ENCODE peak calls at places on chromosomes 13 and 19, in eight cellular contexts. B is right cardiac atrium, J is pancreas, L is mammary epithelial cell, R is PC-3, P is left ventricle myocardium inferior, Q is RWPE1, N is A549. G is an unnamed sample.

GRCh38 chr13:30985637-30986205 is 53.3 kb downstream of the TEX26 start:
- DNase-seq in B (no peak), J (no peak), L (peak), R (peak), P (no peak), Q (peak), N (no peak), G (no peak)

GRCh38 chr13:28716511-28716910 is 2.3 kb downstream of the SLC46A3 start:
- DNase-seq in B (peak), J (peak), L (peak), R (peak), P (peak), Q (peak), N (no peak), G (no peak)

GRCh38 chr13:39783051-39783450 is 127.6 kb downstream of the COG6 start:
- DNase-seq in B (no peak), J (no peak), L (no peak), R (peak), P (no peak), Q (no peak), N (no peak), G (no peak)

GRCh38 chr13:41547253-41548000 is 90.1 kb downstream of the RGCC start:
- DNase-seq in B (peak), J (no peak), L (no peak), R (no peak), P (peak), Q (no peak), N (no peak), G (peak)

GRCh38 chr13:29569253-29570057 is 26.0 kb downstream of the SLC7A1 start:
- DNase-seq in B (no peak), J (peak), L (no peak), R (no peak), P (no peak), Q (no peak), N (no peak), G (no peak)

GRCh38 chr19:7360393-7360984 is 11.8 kb downstream of the ARHGEF18 start:
- DNase-seq in B (no peak), J (no peak), L (no peak), R (no peak), P (no peak), Q (no peak), N (no peak), G (no peak)

GRCh38 chr19:19105365-19106060 is 32.8 kb downstream of the TMEM161A start:
- DNase-seq in B (peak), J (no peak), L (no peak), R (peak), P (peak), Q (peak), N (peak), G (no peak)

GRCh38 chr19:38647368-38647965 is at the start of gene ACTN4:
- DNase-seq in B (peak), J (peak), L (peak), R (peak), P (peak), Q (peak), N (peak), G (peak)

GRCh38 chr19:3047307-3048189 is 14.7 kb downstream of the TLE5 start:
- DNase-seq in B (peak), J (peak), L (peak), R (peak), P (peak), Q (peak), N (peak), G (no peak)

GRCh38 chr19:42088471-42089190 is 12.7 kb downstream of the ZNF574 start:
- DNase-seq in B (no peak), J (no peak), L (peak), R (no peak), P (no peak), Q (no peak), N (no peak), G (no peak)
- H3K27ac ChIP-seq in B (no peak), J (no peak), L (no peak), R (no peak), P (peak), Q (no peak), N (no peak), G (no peak)

GRCh38 chr19:6270822-6271221 is 9.0 kb downstream of the MLLT1 start:
- DNase-seq in B (no peak), J (no peak), L (no peak), R (no peak), P (no peak), Q (no peak), N (no peak), G (no peak)
- H3K27ac ChIP-seq in B (peak), J (no peak), L (no peak), R (no peak), P (peak), Q (peak), N (no peak), G (no peak)

GRCh38 chr19:12945479-12946091 is at the start of gene RAD23A:
- DNase-seq in B (peak), J (peak), L (peak), R (peak), P (peak), Q (peak), N (peak), G (peak)

GRCh38 chr19:12946092-12946845 is 607 bp downstream of the RAD23A start:
- DNase-seq in B (peak), J (peak), L (peak), R (peak), P (peak), Q (peak), N (no peak), G (peak)

GRCh38 chr19:12949363-12950284 is 4.0 kb downstream of the RAD23A start:
- DNase-seq in B (no peak), J (no peak), L (no peak), R (no peak), P (no peak), Q (no peak), N (no peak), G (no peak)

GRCh38 chr19:12948597-12949362 is 3.1 kb downstream of the RAD23A start:
- DNase-seq in B (no peak), J (no peak), L (no peak), R (no peak), P (no peak), Q (no peak), N (no peak), G (no peak)

DNA sequence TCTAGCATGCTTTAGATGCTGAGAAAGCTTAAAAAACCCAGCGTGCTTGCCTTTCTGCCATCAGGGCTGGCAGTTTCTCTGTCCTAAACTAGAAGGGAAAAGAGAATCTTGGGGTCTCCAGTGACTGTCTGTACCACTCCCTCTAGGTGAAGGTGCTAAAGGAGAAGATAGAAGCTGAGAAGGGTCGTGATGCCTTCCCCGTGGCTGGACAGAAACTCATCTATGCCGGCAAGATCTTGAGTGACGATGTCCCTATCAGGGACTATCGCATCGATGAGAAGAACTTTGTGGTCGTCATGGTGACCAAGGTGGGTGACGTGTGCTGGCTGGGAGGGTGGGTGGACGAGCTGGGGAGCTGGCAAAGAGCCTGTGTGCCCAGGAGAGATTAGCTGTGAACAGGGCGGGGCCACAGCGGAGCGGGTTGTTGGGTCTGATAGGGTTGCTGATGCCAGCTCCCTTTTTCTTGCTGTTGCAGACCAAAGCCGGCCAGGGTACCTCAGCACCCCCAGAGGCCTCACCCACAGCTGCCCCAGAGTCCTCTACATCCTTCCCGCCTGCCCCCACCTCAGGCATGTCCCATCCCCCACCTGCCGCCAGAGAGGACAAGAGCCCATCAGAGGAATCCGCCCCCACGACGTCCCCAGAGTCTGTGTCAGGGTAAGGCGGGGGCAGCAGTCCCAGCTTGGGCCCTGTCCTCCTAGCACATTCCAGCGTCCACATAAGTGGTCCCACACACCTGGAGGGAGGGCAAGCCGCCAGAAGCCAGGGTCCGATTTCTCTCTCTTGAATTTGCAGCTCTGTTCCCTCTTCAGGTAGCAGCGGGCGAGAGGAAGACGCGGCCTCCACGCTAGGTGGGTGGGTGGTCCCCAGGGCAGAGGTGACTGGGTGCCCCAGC is 2.3 kb downstream of the RAD23A start:
- DNase-seq in B (peak), J (peak), L (no peak), R (no peak), P (no peak), Q (no peak), N (no peak), G (no peak)
- H3K27ac ChIP-seq in B (no peak), J (no peak), L (no peak), R (no peak), P (peak), Q (peak), N (no peak), G (no peak)

GRCh38 chr19:56840452-56841193 is at the start of the genes PEG3 and ZIM2:
- DNase-seq in B (peak), J (peak), L (no peak), R (no peak), P (peak), Q (no peak), N (no peak), G (peak)

GRCh38 chr19:56838930-56839664 is 1.4 kb downstream of the PEG3 start:
- DNase-seq in B (peak), J (peak), L (peak), R (peak), P (peak), Q (no peak), N (no peak), G (peak)

GRCh38 chr19:56842421-56842820 is 1.9 kb upstream of the PEG3 start:
- DNase-seq in B (no peak), J (no peak), L (no peak), R (no peak), P (no peak), Q (no peak), N (no peak), G (no peak)

GRCh38 chr19:56839665-56840451 is 668 bp downstream of the PEG3 start:
- DNase-seq in B (peak), J (peak), L (no peak), R (peak), P (peak), Q (no peak), N (no peak), G (peak)

GRCh38 chr19:56841194-56841546 is 644 bp upstream of the PEG3 start:
- DNase-seq in B (no peak), J (no peak), L (no peak), R (no peak), P (no peak), Q (no peak), N (no peak), G (no peak)
- H3K27ac ChIP-seq in B (no peak), J (no peak), L (no peak), R (no peak), P (no peak), Q (no peak), N (no peak), G (no peak)

GRCh38 chr19:20926796-20927195 is 3.7 kb downstream of the ZNF85 start:
- DNase-seq in B (no peak), J (no peak), L (peak), R (no peak), P (no peak), Q (no peak), N (no peak), G (no peak)

GRCh38 chr19:20928371-20928770 is 5.3 kb downstream of the ZNF85 start:
- DNase-seq in B (no peak), J (no peak), L (peak), R (no peak), P (no peak), Q (no peak), N (no peak), G (no peak)

GRCh38 chr19:20925481-20925880 is 2.4 kb downstream of the ZNF85 start:
- DNase-seq in B (no peak), J (no peak), L (no peak), R (no peak), P (no peak), Q (no peak), N (no peak), G (no peak)

GRCh38 chr19:20923077-20923871 is at the start of gene ZNF85:
- DNase-seq in B (peak), J (peak), L (peak), R (peak), P (peak), Q (peak), N (no peak), G (peak)
- H3K27ac ChIP-seq in B (peak), J (peak), L (peak), R (peak), P (peak), Q (peak), N (no peak), G (peak)

DNA sequence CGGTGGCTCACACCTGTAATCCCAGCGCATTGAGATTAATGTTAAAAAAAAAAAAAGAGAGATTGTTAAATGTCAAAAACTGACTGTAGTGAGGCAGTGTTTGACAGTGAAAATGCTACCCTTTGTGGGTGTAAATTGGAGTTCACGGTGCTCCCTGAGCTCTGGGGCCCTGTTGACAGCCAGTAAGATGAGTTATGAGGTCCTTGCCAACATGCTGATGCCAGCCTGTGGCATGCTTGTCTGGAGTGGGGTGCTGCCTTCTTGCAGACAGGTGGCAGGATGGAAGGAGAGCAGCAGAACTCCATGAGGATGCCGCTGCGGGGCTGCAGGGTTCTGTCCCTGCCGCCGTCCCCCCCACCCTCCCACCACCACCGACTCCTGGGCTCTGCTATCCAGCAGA is 25.9 kb downstream of the PRAM1 start:
- DNase-seq in B (no peak), J (no peak), L (no peak), R (no peak), P (no peak), Q (no peak), N (no peak), G (no peak)
- H3K27ac ChIP-seq in B (no peak), J (no peak), L (no peak), R (no peak), P (peak), Q (no peak), N (no peak), G (no peak)

GRCh38 chr13:109673477-109673876 is 112.9 kb downstream of the IRS2 start:
- DNase-seq in B (no peak), J (no peak), L (no peak), R (no peak), P (no peak), Q (no peak), N (no peak), G (no peak)
- H3K27ac ChIP-seq in B (no peak), J (no peak), L (no peak), R (no peak), P (no peak), Q (no peak), N (no peak), G (no peak)

GRCh38 chr13:48594080-48594815 is 59.5 kb upstream of the CYSLTR2 start:
- DNase-seq in B (no peak), J (no peak), L (no peak), R (no peak), P (no peak), Q (no peak), N (no peak), G (no peak)

GRCh38 chr13:48593551-48593950 is 60.2 kb upstream of the CYSLTR2 start:
- DNase-seq in B (no peak), J (no peak), L (no peak), R (no peak), P (no peak), Q (no peak), N (no peak), G (no peak)

GRCh38 chr13:48590141-48590863 is 57.4 kb upstream of the RCBTB2 start:
- DNase-seq in B (no peak), J (no peak), L (no peak), R (no peak), P (no peak), Q (no peak), N (no peak), G (no peak)

GRCh38 chr13:48595330-48596127 is 58.2 kb upstream of the CYSLTR2 start:
- DNase-seq in B (peak), J (peak), L (peak), R (peak), P (peak), Q (peak), N (peak), G (peak)

GRCh38 chr13:48591889-48592725 is 59.2 kb upstream of the RCBTB2 start:
- DNase-seq in B (no peak), J (no peak), L (no peak), R (no peak), P (no peak), Q (no peak), N (no peak), G (no peak)
- H3K27ac ChIP-seq in B (no peak), J (no peak), L (no peak), R (no peak), P (no peak), Q (no peak), N (no peak), G (no peak)

GRCh38 chr13:76512676-76513277 is 373.4 kb downstream of the KCTD12 start:
- DNase-seq in B (no peak), J (no peak), L (peak), R (peak), P (no peak), Q (peak), N (no peak), G (no peak)
- H3K27ac ChIP-seq in B (no peak), J (no peak), L (no peak), R (peak), P (peak), Q (no peak), N (no peak), G (no peak)

G was measured in substantia nigra.